ENCODE peak calls at places on chromosomes 7 and 10, in nine cellular contexts. J is tibial artery; B is cardiac fibroblast; L is adrenal gland; S is CD4-positive, CD25-positive, alpha-beta regulatory T cell; C is gastrocnemius medialis; U is kidney epithelial cell; D is heart right ventricle; K is HFF-Myc. E is an unnamed sample.

GRCh38 chr7:158252081-158252836 is 335.4 kb downstream of the PTPRN2 start:
- DNase-seq in L (peak), J (peak), C (no peak), K (no peak), D (no peak), S (no peak), U (no peak), B (no peak), E (no peak)

GRCh38 chr10:22988581-22989360 is 60.9 kb downstream of the ARMC3 start:
- DNase-seq in L (peak), S (peak), J (peak), C (peak), K (peak), U (no peak), B (peak), D (no peak), E (peak)

GRCh38 chr7:100157334-100158228 is 942 bp downstream of the TRAPPC14 start:
- DNase-seq in K (no peak), L (peak), S (no peak), C (peak), J (no peak), U (no peak), B (peak), D (peak), E (peak)

GRCh38 chr7:90701771-90702170 is 105.7 kb downstream of the CDK14 start:
- DNase-seq in J (no peak), B (no peak), S (no peak), D (no peak), C (no peak), U (no peak), L (no peak), K (no peak), E (no peak)

GRCh38 chr7:44073664-44074348 is 8.4 kb upstream of the PGAM2 start:
- DNase-seq in L (peak), D (peak), U (no peak), C (peak), B (no peak), J (peak), K (no peak), S (no peak), E (no peak)

GRCh38 chr10:74929197-74929596 is 102.8 kb downstream of the KAT6B start:
- DNase-seq in K (no peak), S (no peak), C (no peak), U (no peak), L (no peak), B (peak), J (no peak), D (no peak), E (no peak)

GRCh38 chr10:107618461-107619093 is 454.1 kb upstream of the SORCS1 start:
- DNase-seq in S (no peak), D (no peak), L (no peak), C (no peak), K (no peak), B (no peak), J (no peak), U (no peak), E (no peak)

GRCh38 chr7:155224116-155224811 is 73.4 kb upstream of the INSIG1 start:
- DNase-seq in D (no peak), S (no peak), U (no peak), C (no peak), L (no peak), K (no peak), B (no peak), J (no peak), E (no peak)

GRCh38 chr7:40221836-40222235 is 87.0 kb downstream of the SUGCT start:
- DNase-seq in S (no peak), B (peak), L (no peak), U (peak), J (peak), D (no peak), C (no peak), K (peak), E (peak)

GRCh38 chr10:99430116-99430450 is 341 bp downstream of the GOT1 start:
- DNase-seq in L (no peak), K (no peak), B (no peak), J (no peak), C (no peak), S (no peak), D (no peak), U (no peak), E (no peak)

GRCh38 chr7:105621617-105622016 is 40.3 kb upstream of the EFCAB10 start:
- DNase-seq in J (no peak), C (peak), L (no peak), K (no peak), D (peak), B (peak), U (no peak), S (no peak), E (peak)

GRCh38 chr10:110399163-110400094 is 94.7 kb upstream of the SMNDC1 start:
- DNase-seq in K (peak), D (no peak), L (peak), J (no peak), S (no peak), C (no peak), B (peak), U (peak), E (peak)

GRCh38 chr7:89002942-89003618 is 207.5 kb upstream of the TEX47 start:
- DNase-seq in C (no peak), J (no peak), L (no peak), B (peak), S (no peak), U (no peak), K (no peak), D (no peak), E (no peak)

GRCh38 chr7:153682628-153683027 is 369.6 kb upstream of the DPP6 start:
- DNase-seq in B (no peak), L (no peak), U (no peak), D (no peak), J (no peak), S (no peak), K (no peak), C (no peak), E (peak)

GRCh38 chr10:20615395-20615794 is 281.7 kb downstream of the NEBL start:
- DNase-seq in B (no peak), J (no peak), K (no peak), U (no peak), C (no peak), L (no peak), D (no peak), S (no peak), E (no peak)

GRCh38 chr10:132443605-132443997 is 46.6 kb downstream of the PWWP2B start:
- DNase-seq in D (no peak), B (peak), C (no peak), J (no peak), S (peak), U (no peak), L (peak), K (no peak), E (peak)

GRCh38 chr7:150515248-150515647 is 576 bp downstream of the GIMAP7 start:
- DNase-seq in L (no peak), S (no peak), K (no peak), C (no peak), U (no peak), D (no peak), J (no peak), B (no peak), E (no peak)

GRCh38 chr7:150586068-150586777 is 19.0 kb downstream of the GIMAP4 start:
- DNase-seq in S (no peak), K (no peak), J (no peak), C (no peak), B (no peak), L (no peak), U (no peak), D (no peak), E (no peak)

GRCh38 chr10:24324651-24325050 is 115.7 kb downstream of the KIAA1217 start:
- DNase-seq in L (no peak), S (no peak), C (no peak), U (no peak), K (no peak), B (no peak), J (no peak), D (no peak), E (no peak)

GRCh38 chr7:120842131-120842621 is 15.8 kb downstream of the TSPAN12 start:
- DNase-seq in J (no peak), D (no peak), K (no peak), L (no peak), U (no peak), C (no peak), S (no peak), B (no peak), E (no peak)

GRCh38 chr7:156590212-156590611 is 50.4 kb upstream of the RNF32 start:
- DNase-seq in S (no peak), B (no peak), L (no peak), D (no peak), K (no peak), U (no peak), J (no peak), C (no peak), E (no peak)

GRCh38 chr7:92808635-92809034 is 27.7 kb downstream of the CDK6 start:
- DNase-seq in U (no peak), D (no peak), L (no peak), K (no peak), C (no peak), S (no peak), J (no peak), B (no peak), E (no peak)

GRCh38 chr10:71246591-71247143 is 34.3 kb downstream of the UNC5B start:
- DNase-seq in L (no peak), C (no peak), S (no peak), B (no peak), D (no peak), J (no peak), U (no peak), K (no peak), E (no peak)

GRCh38 chr10:71245420-71246325 is 33.3 kb downstream of the UNC5B start:
- DNase-seq in S (no peak), B (no peak), L (no peak), U (no peak), K (no peak), J (no peak), C (no peak), D (no peak), E (no peak)

GRCh38 chr10:71243756-71244637 is 31.6 kb downstream of the UNC5B start:
- DNase-seq in K (no peak), D (no peak), U (no peak), L (no peak), C (no peak), B (no peak), S (no peak), J (no peak), E (peak)

GRCh38 chr10:71242621-71243009 is 30.2 kb downstream of the UNC5B start:
- DNase-seq in L (no peak), B (no peak), J (no peak), C (no peak), S (no peak), D (peak), U (no peak), K (no peak), E (no peak)

GRCh38 chr10:71244638-71245419 is 32.5 kb downstream of the UNC5B start:
- DNase-seq in C (peak), J (peak), S (no peak), U (no peak), K (peak), D (peak), L (peak), B (peak), E (peak)
- H3K4me3 ChIP-seq in C (no peak), J (peak), S (no peak), U (no peak), K (peak), D (peak), L (no peak), B (no peak), E (peak)

GRCh38 chr10:97278491-97278989 is 13.9 kb downstream of the ARHGAP19 start:
- DNase-seq in C (no peak), D (no peak), J (no peak), K (peak), B (peak), S (peak), L (no peak), U (peak), E (no peak)
- H3K4me3 ChIP-seq in C (no peak), D (no peak), J (no peak), K (no peak), B (no peak), S (no peak), L (no peak), U (no peak), E (no peak)

GRCh38 chr10:87867453-87867852 is 4.0 kb downstream of the PTEN start:
- DNase-seq in C (no peak), B (no peak), J (no peak), L (no peak), K (no peak), S (no peak), U (no peak), D (no peak), E (no peak)
- H3K4me3 ChIP-seq in C (peak), B (peak), J (peak), L (no peak), K (peak), S (peak), U (peak), D (peak), E (peak)

GRCh38 chr7:7202375-7202720 is 20.0 kb downstream of the C1GALT1 start:
- DNase-seq in K (no peak), C (no peak), U (no peak), J (no peak), L (no peak), S (no peak), D (no peak), B (no peak), E (no peak)

GRCh38 chr7:7203813-7204575 is 21.6 kb downstream of the C1GALT1 start:
- DNase-seq in U (no peak), J (no peak), D (no peak), C (no peak), K (no peak), L (no peak), S (no peak), B (no peak), E (no peak)

DNA sequence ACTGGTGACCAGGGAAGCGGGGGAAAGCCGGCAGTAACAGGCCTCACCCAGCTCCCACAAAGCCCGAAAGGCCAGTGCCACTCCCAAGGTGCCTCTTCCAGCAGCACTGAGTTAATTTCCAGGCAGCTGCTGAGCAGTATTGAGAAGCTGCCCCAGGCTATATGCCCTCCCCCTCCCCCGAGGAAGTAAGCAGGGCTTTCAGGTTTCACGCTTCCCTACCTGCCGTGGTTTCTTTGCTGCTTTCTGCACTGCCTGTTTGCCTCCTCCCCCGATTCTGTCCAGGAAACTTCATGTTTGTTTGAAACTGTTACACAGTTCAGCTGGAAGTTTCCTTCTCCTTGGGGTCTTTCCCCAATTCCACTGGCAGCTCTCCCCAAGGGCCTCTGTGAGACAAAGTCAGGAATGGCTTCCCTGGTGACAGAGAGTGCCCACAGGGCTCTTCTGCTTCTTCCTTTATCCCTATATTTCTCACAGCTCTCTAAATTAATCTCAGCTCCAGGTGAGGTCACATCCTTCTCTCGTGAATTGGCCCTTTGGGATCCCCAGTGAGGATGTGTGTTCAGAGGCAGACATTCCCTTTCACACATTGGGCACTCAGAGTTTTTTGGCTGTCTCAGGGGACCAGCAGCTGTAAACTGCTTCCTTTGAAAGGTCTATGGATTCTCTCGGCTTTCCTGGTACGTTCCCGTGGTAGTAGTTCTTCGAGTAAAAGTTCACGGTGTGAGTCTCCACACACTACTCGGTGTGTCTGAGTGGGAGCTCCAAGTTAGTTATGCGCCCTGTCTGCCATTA is 19.4 kb downstream of the C1GALT1 start:
- DNase-seq in B (no peak), K (no peak), C (no peak), S (peak), U (peak), J (no peak), D (no peak), L (no peak), E (no peak)
- H3K4me3 ChIP-seq in B (no peak), K (no peak), C (no peak), S (peak), U (no peak), J (no peak), D (no peak), L (no peak), E (no peak)

GRCh38 chr10:129960493-129961273 is 3.4 kb downstream of the EBF3 start:
- DNase-seq in C (no peak), B (peak), D (no peak), L (no peak), S (no peak), U (no peak), J (no peak), K (no peak), E (no peak)
- H3K4me3 ChIP-seq in C (peak), B (peak), D (peak), L (no peak), S (no peak), U (no peak), J (peak), K (no peak), E (peak)

GRCh38 chr7:69883399-69883821 is 285.1 kb downstream of the AUTS2 start:
- DNase-seq in C (no peak), D (no peak), L (no peak), U (no peak), J (no peak), K (no peak), S (no peak), B (no peak), E (no peak)

GRCh38 chr7:69878015-69878414 is 279.7 kb downstream of the AUTS2 start:
- DNase-seq in J (no peak), B (no peak), K (no peak), C (no peak), L (no peak), S (no peak), D (no peak), U (no peak), E (no peak)

GRCh38 chr7:69882269-69882668 is 284.0 kb downstream of the AUTS2 start:
- DNase-seq in S (no peak), K (no peak), J (no peak), D (no peak), U (no peak), L (no peak), C (no peak), B (no peak), E (no peak)

GRCh38 chr7:69880848-69881247 is 282.6 kb downstream of the AUTS2 start:
- DNase-seq in D (no peak), C (no peak), K (no peak), L (no peak), J (no peak), B (no peak), U (no peak), S (no peak), E (no peak)

GRCh38 chr7:69879989-69880388 is 281.7 kb downstream of the AUTS2 start:
- DNase-seq in L (no peak), S (no peak), J (no peak), C (no peak), K (no peak), U (no peak), D (no peak), B (no peak), E (no peak)
- H3K4me3 ChIP-seq in L (no peak), S (no peak), J (no peak), C (no peak), K (no peak), U (no peak), D (no peak), B (no peak), E (no peak)